ENCODE peak calls at places on chromosome 22, in six cellular contexts. One of them, this sample, is unnamed.

GRCh38 chr22:21791635-21792625 is 56.3 kb upstream of the YPEL1 start:
- DNase-seq in fibroblast of lung: peak
- DNase-seq in brain microvascular endothelial cell: peak
- DNase-seq in cardiac fibroblast: peak
- DNase-seq in astrocyte of the spinal cord: no peak
- DNase-seq in prostate gland: no peak
- DNase-seq in this sample: no peak

GRCh38 chr22:25630446-25630845 is 66.0 kb downstream of the GRK3 start:
- DNase-seq in fibroblast of lung: no peak
- DNase-seq in brain microvascular endothelial cell: no peak
- DNase-seq in cardiac fibroblast: peak
- DNase-seq in astrocyte of the spinal cord: peak
- DNase-seq in prostate gland: no peak
- DNase-seq in this sample: no peak

GRCh38 chr22:39515266-39516050 is 4.9 kb upstream of the ATF4 start:
- DNase-seq in fibroblast of lung: no peak
- DNase-seq in brain microvascular endothelial cell: no peak
- DNase-seq in cardiac fibroblast: no peak
- DNase-seq in astrocyte of the spinal cord: no peak
- DNase-seq in prostate gland: no peak
- DNase-seq in this sample: no peak

GRCh38 chr22:35353318-35353717 is 27.6 kb upstream of the HMOX1 start:
- DNase-seq in fibroblast of lung: no peak
- DNase-seq in brain microvascular endothelial cell: no peak
- DNase-seq in cardiac fibroblast: no peak
- DNase-seq in astrocyte of the spinal cord: no peak
- DNase-seq in prostate gland: no peak
- DNase-seq in this sample: no peak

GRCh38 chr22:37894939-37895670 is 11.0 kb upstream of the MICALL1 start:
- DNase-seq in fibroblast of lung: no peak
- DNase-seq in brain microvascular endothelial cell: no peak
- DNase-seq in cardiac fibroblast: no peak
- DNase-seq in astrocyte of the spinal cord: no peak
- DNase-seq in prostate gland: peak
- DNase-seq in this sample: no peak

GRCh38 chr22:32204211-32204855 is 540 bp downstream of the RFPL2 start:
- DNase-seq in fibroblast of lung: no peak
- DNase-seq in brain microvascular endothelial cell: no peak
- DNase-seq in cardiac fibroblast: no peak
- DNase-seq in astrocyte of the spinal cord: no peak
- DNase-seq in prostate gland: no peak
- DNase-seq in this sample: no peak

GRCh38 chr22:50227588-50228215 is 17.1 kb downstream of the TUBGCP6 start:
- DNase-seq in fibroblast of lung: no peak
- DNase-seq in brain microvascular endothelial cell: no peak
- DNase-seq in cardiac fibroblast: no peak
- DNase-seq in astrocyte of the spinal cord: no peak
- DNase-seq in prostate gland: no peak
- DNase-seq in this sample: no peak

GRCh38 chr22:48173061-48173849 is 1410.8 kb downstream of the TBC1D22A start:
- DNase-seq in fibroblast of lung: no peak
- DNase-seq in brain microvascular endothelial cell: no peak
- DNase-seq in cardiac fibroblast: no peak
- DNase-seq in astrocyte of the spinal cord: no peak
- DNase-seq in prostate gland: peak
- DNase-seq in this sample: no peak

GRCh38 chr22:32205974-32206773 is 1.3 kb upstream of the RFPL2 start:
- DNase-seq in fibroblast of lung: no peak
- DNase-seq in brain microvascular endothelial cell: no peak
- DNase-seq in cardiac fibroblast: no peak
- DNase-seq in astrocyte of the spinal cord: no peak
- DNase-seq in prostate gland: no peak
- DNase-seq in this sample: no peak

GRCh38 chr22:33697640-33698039 is 222.6 kb downstream of the LARGE1 start:
- DNase-seq in fibroblast of lung: no peak
- DNase-seq in brain microvascular endothelial cell: peak
- DNase-seq in cardiac fibroblast: peak
- DNase-seq in astrocyte of the spinal cord: peak
- DNase-seq in prostate gland: no peak
- DNase-seq in this sample: peak

GRCh38 chr22:50090141-50090714 is 422 bp downstream of the MOV10L1 start:
- DNase-seq in fibroblast of lung: no peak
- DNase-seq in brain microvascular endothelial cell: no peak
- DNase-seq in cardiac fibroblast: no peak
- DNase-seq in astrocyte of the spinal cord: no peak
- DNase-seq in prostate gland: no peak
- DNase-seq in this sample: no peak

GRCh38 chr22:30262917-30263741 is 3.5 kb downstream of the OSM start:
- DNase-seq in fibroblast of lung: peak
- DNase-seq in brain microvascular endothelial cell: no peak
- DNase-seq in cardiac fibroblast: peak
- DNase-seq in astrocyte of the spinal cord: peak
- DNase-seq in prostate gland: peak
- DNase-seq in this sample: no peak

GRCh38 chr22:35452810-35453743 is 53.1 kb downstream of the MCM5 start:
- DNase-seq in fibroblast of lung: no peak
- DNase-seq in brain microvascular endothelial cell: no peak
- DNase-seq in cardiac fibroblast: no peak
- DNase-seq in astrocyte of the spinal cord: no peak
- DNase-seq in prostate gland: no peak
- DNase-seq in this sample: no peak

GRCh38 chr22:27250418-27250817 is 551.1 kb downstream of the MN1 start:
- DNase-seq in fibroblast of lung: no peak
- DNase-seq in brain microvascular endothelial cell: no peak
- DNase-seq in cardiac fibroblast: no peak
- DNase-seq in astrocyte of the spinal cord: no peak
- DNase-seq in prostate gland: no peak
- DNase-seq in this sample: no peak

GRCh38 chr22:30336752-30337460 is 10.2 kb upstream of the TBC1D10A start:
- DNase-seq in fibroblast of lung: no peak
- DNase-seq in brain microvascular endothelial cell: no peak
- DNase-seq in cardiac fibroblast: no peak
- DNase-seq in astrocyte of the spinal cord: no peak
- DNase-seq in prostate gland: no peak
- DNase-seq in this sample: no peak

GRCh38 chr22:30889996-30890480 is 78.5 kb downstream of the MORC2 start:
- DNase-seq in fibroblast of lung: no peak
- DNase-seq in brain microvascular endothelial cell: no peak
- DNase-seq in cardiac fibroblast: no peak
- DNase-seq in astrocyte of the spinal cord: no peak
- DNase-seq in prostate gland: no peak
- DNase-seq in this sample: no peak

GRCh38 chr22:31313366-31314147 is 21.3 kb upstream of the PIK3IP1 start:
- DNase-seq in fibroblast of lung: peak
- DNase-seq in brain microvascular endothelial cell: peak
- DNase-seq in cardiac fibroblast: peak
- DNase-seq in astrocyte of the spinal cord: peak
- DNase-seq in prostate gland: peak
- DNase-seq in this sample: no peak

GRCh38 chr22:36887164-36887563 is 26.3 kb upstream of the CSF2RB start:
- DNase-seq in fibroblast of lung: no peak
- DNase-seq in brain microvascular endothelial cell: no peak
- DNase-seq in cardiac fibroblast: no peak
- DNase-seq in astrocyte of the spinal cord: no peak
- DNase-seq in prostate gland: no peak
- DNase-seq in this sample: no peak

GRCh38 chr22:37080438-37080837 is 28.9 kb downstream of the KCTD17 start:
- DNase-seq in fibroblast of lung: no peak
- DNase-seq in brain microvascular endothelial cell: no peak
- DNase-seq in cardiac fibroblast: no peak
- DNase-seq in astrocyte of the spinal cord: no peak
- DNase-seq in prostate gland: no peak
- DNase-seq in this sample: no peak

GRCh38 chr22:38108561-38109319 is 1.7 kb downstream of the BAIAP2L2 start:
- DNase-seq in fibroblast of lung: no peak
- DNase-seq in brain microvascular endothelial cell: no peak
- DNase-seq in cardiac fibroblast: no peak
- DNase-seq in astrocyte of the spinal cord: no peak
- DNase-seq in prostate gland: no peak
- DNase-seq in this sample: no peak

GRCh38 chr22:43823353-43823908 is 11.3 kb upstream of the EFCAB6 start:
- DNase-seq in fibroblast of lung: no peak
- DNase-seq in brain microvascular endothelial cell: no peak
- DNase-seq in cardiac fibroblast: no peak
- DNase-seq in astrocyte of the spinal cord: no peak
- DNase-seq in prostate gland: no peak
- DNase-seq in this sample: no peak

GRCh38 chr22:32926600-32926999 is 125.1 kb downstream of the TIMP3 start:
- DNase-seq in fibroblast of lung: peak
- DNase-seq in brain microvascular endothelial cell: peak
- DNase-seq in cardiac fibroblast: peak
- DNase-seq in astrocyte of the spinal cord: peak
- DNase-seq in prostate gland: no peak
- DNase-seq in this sample: no peak

GRCh38 chr22:21755855-21756284 is 20.3 kb upstream of the YPEL1 start:
- DNase-seq in fibroblast of lung: peak
- DNase-seq in brain microvascular endothelial cell: peak
- DNase-seq in cardiac fibroblast: peak
- DNase-seq in astrocyte of the spinal cord: peak
- DNase-seq in prostate gland: no peak
- DNase-seq in this sample: peak

GRCh38 chr22:41284465-41284864 is 1.5 kb downstream of the RANGAP1 start:
- DNase-seq in fibroblast of lung: no peak
- DNase-seq in brain microvascular endothelial cell: no peak
- DNase-seq in cardiac fibroblast: no peak
- DNase-seq in astrocyte of the spinal cord: no peak
- DNase-seq in prostate gland: no peak
- DNase-seq in this sample: no peak

GRCh38 chr22:41280065-41280464 is 5.9 kb downstream of the RANGAP1 start:
- DNase-seq in fibroblast of lung: no peak
- DNase-seq in brain microvascular endothelial cell: no peak
- DNase-seq in cardiac fibroblast: no peak
- DNase-seq in astrocyte of the spinal cord: no peak
- DNase-seq in prostate gland: peak
- DNase-seq in this sample: no peak

GRCh38 chr22:41285820-41286638 is at the start of gene RANGAP1:
- DNase-seq in fibroblast of lung: peak
- DNase-seq in brain microvascular endothelial cell: peak
- DNase-seq in cardiac fibroblast: peak
- DNase-seq in astrocyte of the spinal cord: peak
- DNase-seq in prostate gland: peak
- DNase-seq in this sample: peak

GRCh38 chr22:41285441-41285819 is 557 bp downstream of the RANGAP1 start:
- DNase-seq in fibroblast of lung: peak
- DNase-seq in brain microvascular endothelial cell: peak
- DNase-seq in cardiac fibroblast: peak
- DNase-seq in astrocyte of the spinal cord: peak
- DNase-seq in prostate gland: peak
- DNase-seq in this sample: no peak

DNA sequence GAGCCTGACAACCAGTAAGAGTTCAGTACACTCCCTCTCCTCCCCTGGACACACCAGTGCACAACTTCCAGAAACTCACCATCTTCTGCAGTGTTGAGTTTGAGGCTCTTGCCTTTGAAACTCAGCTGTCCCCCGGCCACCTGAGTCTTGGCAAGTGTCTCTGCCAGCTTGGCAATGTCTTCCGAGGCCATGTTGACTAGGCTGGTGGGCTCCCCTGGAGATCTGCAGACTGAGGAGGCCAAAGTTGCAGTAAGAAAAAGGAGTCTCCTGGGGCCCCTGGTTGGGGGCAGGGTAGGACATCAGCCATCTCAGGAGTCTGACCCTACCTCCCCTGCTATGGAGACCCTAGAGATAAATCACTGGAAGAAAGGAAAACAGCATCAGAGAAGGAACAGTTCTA is 5.1 kb downstream of the RANGAP1 start:
- DNase-seq in fibroblast of lung: no peak
- DNase-seq in brain microvascular endothelial cell: no peak
- DNase-seq in cardiac fibroblast: no peak
- DNase-seq in astrocyte of the spinal cord: no peak
- DNase-seq in prostate gland: no peak
- DNase-seq in this sample: no peak
- TF ChIP-seq CTCF in fibroblast of lung: no peak
- TF ChIP-seq CTCF in brain microvascular endothelial cell: no peak
- TF ChIP-seq CTCF in cardiac fibroblast: no peak
- TF ChIP-seq CTCF in astrocyte of the spinal cord: no peak
- TF ChIP-seq CTCF in prostate gland: no peak
- TF ChIP-seq CTCF in this sample: no peak

GRCh38 chr22:22818202-22818538 is 69.4 kb upstream of the IGLL5 start:
- DNase-seq in fibroblast of lung: no peak
- DNase-seq in brain microvascular endothelial cell: no peak
- DNase-seq in cardiac fibroblast: no peak
- DNase-seq in astrocyte of the spinal cord: no peak
- DNase-seq in prostate gland: no peak
- DNase-seq in this sample: no peak
- H3K4me3 ChIP-seq in fibroblast of lung: no peak
- H3K4me3 ChIP-seq in brain microvascular endothelial cell: no peak
- H3K4me3 ChIP-seq in cardiac fibroblast: no peak
- H3K4me3 ChIP-seq in astrocyte of the spinal cord: no peak
- H3K4me3 ChIP-seq in prostate gland: no peak
- H3K4me3 ChIP-seq in this sample: no peak

GRCh38 chr22:19643448-19644313 is 70.6 kb upstream of the SEPTIN5 start:
- DNase-seq in fibroblast of lung: peak
- DNase-seq in brain microvascular endothelial cell: no peak
- DNase-seq in cardiac fibroblast: peak
- DNase-seq in astrocyte of the spinal cord: no peak
- DNase-seq in prostate gland: no peak
- DNase-seq in this sample: no peak

GRCh38 chr22:19646383-19646782 is 67.9 kb upstream of the SEPTIN5 start:
- DNase-seq in fibroblast of lung: no peak
- DNase-seq in brain microvascular endothelial cell: no peak
- DNase-seq in cardiac fibroblast: no peak
- DNase-seq in astrocyte of the spinal cord: no peak
- DNase-seq in prostate gland: no peak
- DNase-seq in this sample: no peak

GRCh38 chr22:19644314-19645223 is 69.7 kb upstream of the SEPTIN5 start:
- DNase-seq in fibroblast of lung: peak
- DNase-seq in brain microvascular endothelial cell: no peak
- DNase-seq in cardiac fibroblast: peak
- DNase-seq in astrocyte of the spinal cord: no peak
- DNase-seq in prostate gland: no peak
- DNase-seq in this sample: no peak

GRCh38 chr22:19645905-19646304 is 68.4 kb upstream of the SEPTIN5 start:
- DNase-seq in fibroblast of lung: no peak
- DNase-seq in brain microvascular endothelial cell: no peak
- DNase-seq in cardiac fibroblast: no peak
- DNase-seq in astrocyte of the spinal cord: no peak
- DNase-seq in prostate gland: no peak
- DNase-seq in this sample: no peak

DNA sequence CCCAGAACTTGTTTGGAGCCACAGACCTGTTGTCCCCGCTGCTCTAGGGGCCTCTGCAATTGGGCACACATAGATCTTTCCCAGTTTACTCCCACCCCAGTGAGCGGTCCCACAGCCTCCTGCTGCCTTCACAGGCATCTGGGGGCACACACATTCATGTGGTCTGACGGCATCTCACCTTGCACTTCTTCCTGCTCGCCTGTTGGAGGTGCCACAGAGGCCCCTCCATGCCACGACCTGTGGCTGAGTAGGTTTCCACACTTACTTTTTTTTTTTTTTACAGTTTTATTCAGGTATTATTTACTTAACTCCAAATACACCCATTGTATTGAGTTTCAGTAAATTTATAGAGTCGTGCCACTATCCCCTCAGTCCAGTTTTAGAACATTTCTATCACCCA is 68.9 kb upstream of the SEPTIN5 start:
- DNase-seq in fibroblast of lung: no peak
- DNase-seq in brain microvascular endothelial cell: no peak
- DNase-seq in cardiac fibroblast: no peak
- DNase-seq in astrocyte of the spinal cord: no peak
- DNase-seq in prostate gland: no peak
- DNase-seq in this sample: no peak
- TF ChIP-seq CTCF in fibroblast of lung: no peak
- TF ChIP-seq CTCF in brain microvascular endothelial cell: no peak
- TF ChIP-seq CTCF in cardiac fibroblast: peak
- TF ChIP-seq CTCF in astrocyte of the spinal cord: no peak
- TF ChIP-seq CTCF in prostate gland: no peak
- TF ChIP-seq CTCF in this sample: no peak

GRCh38 chr22:17980638-17981051 is 43.7 kb downstream of the MICAL3 start:
- DNase-seq in fibroblast of lung: peak
- DNase-seq in brain microvascular endothelial cell: no peak
- DNase-seq in cardiac fibroblast: peak
- DNase-seq in astrocyte of the spinal cord: no peak
- DNase-seq in prostate gland: peak
- DNase-seq in this sample: no peak
- H3K4me3 ChIP-seq in fibroblast of lung: peak
- H3K4me3 ChIP-seq in brain microvascular endothelial cell: no peak
- H3K4me3 ChIP-seq in cardiac fibroblast: no peak
- H3K4me3 ChIP-seq in astrocyte of the spinal cord: no peak
- H3K4me3 ChIP-seq in prostate gland: no peak
- H3K4me3 ChIP-seq in this sample: no peak